ENCODE peak calls at places on chromosomes 6 and 20, in six cellular contexts. M is A549, E is HepG2, K is GM12878, G is endothelial cell of umbilical vein, N is K562. D is an unnamed sample.

GRCh38 chr6:146664871-146665270 is 66.1 kb downstream of the ADGB start:
- DNase-seq in M (no peak), K (no peak), E (no peak), N (no peak), G (no peak), D (no peak)

GRCh38 chr6:111628117-111628866 is 22.6 kb upstream of the TRAF3IP2 start:
- DNase-seq in E (no peak), K (no peak), N (no peak), M (no peak), G (no peak), D (no peak)

GRCh38 chr6:161186173-161186769 is 87.6 kb downstream of the AGPAT4 start:
- DNase-seq in N (peak), K (no peak), M (peak), G (no peak), E (no peak), D (peak)

GRCh38 chr20:60695223-60695622 is 556.8 kb upstream of the CDH4 start:
- DNase-seq in G (no peak), M (peak), K (no peak), E (no peak), N (no peak), D (peak)

GRCh38 chr20:37314099-37314498 is 24.6 kb downstream of the MANBAL start:
- DNase-seq in G (no peak), E (no peak), M (no peak), N (no peak), K (no peak), D (no peak)

GRCh38 chr6:44855562-44856494 is 468.3 kb downstream of the CDC5L start:
- DNase-seq in M (no peak), N (no peak), E (no peak), K (no peak), G (peak), D (peak)

GRCh38 chr6:89221971-89222887 is 5.1 kb upstream of the GABRR1 start:
- DNase-seq in G (no peak), N (no peak), M (no peak), K (no peak), E (no peak), D (no peak)

GRCh38 chr6:137044366-137045220 is at the start of gene IL20RA:
- DNase-seq in E (no peak), N (no peak), M (no peak), G (no peak), K (no peak), D (no peak)

GRCh38 chr6:161951139-161951538 is 677.3 kb upstream of the AGPAT4 start:
- DNase-seq in K (no peak), E (no peak), M (no peak), N (no peak), G (no peak), D (no peak)

GRCh38 chr6:73073238-73073637 is 152.1 kb downstream of the KHDC1L start:
- DNase-seq in M (peak), G (no peak), N (no peak), K (no peak), E (peak), D (no peak)

GRCh38 chr20:1888796-1889463 is 6.3 kb upstream of the SIRPA start:
- DNase-seq in M (no peak), E (peak), K (no peak), G (no peak), N (no peak), D (peak)
- TF ChIP-seq POLR2A in M (no peak), E (no peak), K (no peak), G (no peak), N (no peak), D (no peak)

DNA sequence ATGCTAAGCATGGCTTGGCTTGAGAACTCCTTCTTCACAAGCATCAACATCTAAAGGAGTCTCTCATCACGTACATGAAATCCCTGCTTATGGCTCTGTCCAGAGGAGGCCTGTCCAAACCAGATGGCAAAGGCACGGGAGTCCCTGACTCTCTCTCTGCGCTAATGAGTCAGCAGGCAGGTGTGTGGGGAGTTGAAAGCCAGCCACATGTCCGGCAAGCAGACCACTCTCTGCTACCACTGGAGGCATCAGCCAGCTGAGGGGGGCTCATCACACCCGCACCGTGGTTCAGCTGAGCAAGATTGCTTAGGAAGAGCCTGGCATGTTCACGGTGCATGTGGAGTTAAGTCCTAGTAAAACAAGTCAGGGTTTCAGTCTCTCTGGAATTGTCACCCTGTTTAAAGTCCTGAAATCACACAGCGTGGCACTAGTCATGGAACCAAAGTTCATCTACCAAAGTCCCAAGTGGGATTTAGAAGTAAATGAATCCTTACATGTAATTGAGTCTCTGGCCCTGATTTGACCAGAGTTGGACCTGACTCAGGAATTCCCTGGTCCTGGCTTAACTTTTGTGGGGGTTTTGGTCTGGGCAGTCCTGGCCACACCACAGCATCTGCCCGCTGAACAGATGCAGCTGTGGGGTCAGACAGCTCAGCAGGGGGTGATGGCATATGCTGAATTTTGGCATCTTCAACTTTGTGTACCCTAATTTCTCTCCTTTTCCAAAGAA is 155.2 kb upstream of the RIN2 start:
- DNase-seq in N (no peak), G (no peak), M (no peak), E (no peak), K (no peak), D (no peak)
- TF ChIP-seq MYC in N (no peak), G (no peak), M (no peak), E (no peak), K (no peak), D (no peak)

GRCh38 chr6:68082086-68082485 is 553.0 kb upstream of the ADGRB3 start:
- DNase-seq in G (no peak), N (no peak), E (no peak), K (no peak), M (no peak), D (no peak)
- H3K4me3 ChIP-seq in G (no peak), N (no peak), E (no peak), K (no peak), M (no peak), D (no peak)

GRCh38 chr20:35731469-35731788 is 10.6 kb downstream of the RBM39 start:
- DNase-seq in E (no peak), G (no peak), N (no peak), M (no peak), K (no peak), D (no peak)
- TF ChIP-seq POLR2A in E (no peak), G (no peak), N (no peak), M (no peak), K (no peak), D (no peak)

GRCh38 chr20:31644701-31645100 is 7.0 kb downstream of the COX4I2 start:
- DNase-seq in K (no peak), E (no peak), G (no peak), N (peak), M (no peak), D (no peak)
- TF ChIP-seq MYC in K (no peak), E (no peak), G (no peak), N (no peak), M (no peak), D (no peak)

DNA sequence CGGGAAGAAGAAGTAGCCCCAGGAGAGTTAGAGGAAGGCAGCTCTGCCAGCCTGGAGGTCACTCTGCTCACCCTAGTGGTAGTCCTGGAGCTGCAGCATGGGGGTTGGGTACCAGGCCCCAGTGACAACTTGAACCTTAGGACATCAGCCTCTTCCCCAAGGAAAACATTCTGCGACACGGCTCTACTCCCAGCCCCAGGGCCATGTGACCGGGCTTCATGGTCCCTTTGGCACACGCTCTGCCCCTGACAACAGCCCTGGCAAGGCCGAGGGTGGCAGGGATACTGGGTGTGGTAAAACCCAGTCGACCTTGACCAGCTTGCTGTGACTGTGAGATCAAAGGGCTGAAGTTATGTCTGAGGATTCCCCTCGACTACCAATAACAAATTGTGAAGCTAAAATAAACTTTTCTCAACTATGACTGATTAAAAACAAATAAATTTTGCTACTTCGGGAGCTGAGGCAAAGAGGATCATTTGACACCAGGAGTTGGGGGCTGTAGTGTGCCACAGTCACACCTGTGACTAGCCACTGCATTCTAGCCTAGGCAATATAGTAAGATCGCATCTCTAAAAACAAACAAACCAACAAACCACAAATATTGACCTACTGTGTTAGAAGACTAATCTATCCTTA is 24.4 kb upstream of the ARID1B start:
- DNase-seq in N (no peak), M (peak), E (peak), G (no peak), K (peak), D (peak)
- H3K4me3 ChIP-seq in N (no peak), M (no peak), E (no peak), G (no peak), K (no peak), D (no peak)

DNA sequence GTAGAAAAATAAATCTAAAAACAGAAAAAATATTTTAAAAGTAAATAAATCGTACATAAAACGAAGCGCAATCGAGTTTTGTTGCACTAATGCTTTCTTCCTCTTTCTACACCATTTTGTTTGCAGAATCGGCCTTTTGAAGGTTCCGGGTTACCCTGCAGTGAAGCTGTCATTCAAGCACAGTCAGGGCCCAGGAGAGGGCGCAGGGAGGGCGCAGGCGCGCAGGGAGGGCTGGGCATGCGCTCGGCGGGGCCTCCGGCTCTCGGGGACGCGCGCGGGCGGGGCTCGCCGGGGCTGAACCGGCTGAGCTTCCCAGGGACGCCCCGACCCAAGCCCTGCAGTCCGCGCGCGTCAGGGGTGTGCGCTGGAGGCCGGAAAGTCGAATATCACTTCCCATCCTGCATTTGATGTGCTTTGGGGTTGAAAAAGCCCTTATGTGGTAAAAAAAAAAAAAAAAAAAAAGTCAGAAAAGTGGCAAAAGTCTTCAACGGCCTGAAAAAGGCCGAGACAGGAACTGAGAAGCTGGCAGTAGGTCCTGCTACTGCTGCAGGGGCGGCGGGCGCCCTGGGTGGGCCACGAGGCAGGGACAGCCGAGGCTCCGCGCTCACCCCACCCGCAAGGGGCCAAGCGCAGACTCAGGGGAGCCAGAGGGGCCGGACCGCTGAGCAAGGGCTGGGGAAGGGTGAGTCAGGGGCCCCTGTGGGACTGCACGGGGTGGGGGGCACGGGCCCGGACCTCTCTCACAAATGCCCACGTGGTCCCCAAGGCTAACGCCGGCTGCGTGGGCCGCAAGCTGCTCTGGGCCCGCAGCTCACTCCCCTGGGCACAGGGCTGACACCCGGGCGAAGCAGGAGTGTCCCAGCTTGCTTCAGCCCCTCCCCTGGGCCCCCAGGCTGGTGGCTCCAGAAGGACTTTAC is 40.5 kb downstream of the THBS2 start:
- DNase-seq in E (peak), G (peak), M (peak), N (peak), K (peak), D (peak)
- TF ChIP-seq POLR2A in E (no peak), G (peak), M (peak), N (peak), K (peak), D (peak)

DNA sequence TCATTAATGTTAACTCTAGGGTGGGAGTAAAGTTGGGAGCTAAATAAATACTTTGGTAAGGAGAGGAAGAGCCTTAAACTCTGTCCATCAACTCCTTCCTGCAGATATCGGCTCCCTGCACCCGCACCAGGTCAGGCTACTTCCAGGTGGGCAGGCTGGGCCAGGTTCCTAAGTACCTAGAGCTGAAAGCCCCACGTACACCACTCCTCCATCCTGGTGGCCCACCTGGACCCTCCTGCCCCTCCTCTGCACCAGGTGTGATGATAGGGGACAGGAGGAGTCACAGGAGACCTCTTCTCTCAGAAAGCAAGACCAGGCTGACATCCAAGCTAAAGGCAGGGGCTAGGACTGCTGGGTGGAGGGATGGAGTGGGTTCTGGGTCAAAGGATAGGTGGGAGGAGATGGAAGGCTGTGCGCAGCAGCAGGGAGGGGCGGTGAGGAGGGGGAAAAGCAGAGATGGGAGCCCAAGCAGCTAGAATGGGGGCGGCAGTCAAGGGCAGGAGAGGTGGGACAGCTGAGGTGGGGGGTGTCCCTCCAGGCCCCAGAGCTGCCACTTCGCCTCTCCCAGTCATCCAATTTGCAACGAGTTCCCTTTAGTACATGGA is 15.3 kb upstream of the TOX2 start:
- DNase-seq in M (no peak), N (no peak), E (no peak), K (no peak), G (no peak), D (no peak)
- TF ChIP-seq MYC in M (no peak), N (no peak), E (no peak), K (no peak), G (no peak), D (no peak)